ENCODE peak calls at places on chromosome 19, in five cellular contexts. S, Z, N, M and X are unnamed samples.

GRCh38 chr19:7778081-7778480 is 15.0 kb downstream of the CLEC4M start:
- DNase-seq in N (no peak), M (no peak), Z (no peak), S (no peak), X (no peak)

GRCh38 chr19:39631626-39632025 is 24.1 kb upstream of the LGALS16 start:
- DNase-seq in M (no peak), S (no peak), Z (no peak), N (no peak), X (no peak)

GRCh38 chr19:56601375-56601774 is 6.3 kb downstream of the ZNF71 start:
- DNase-seq in M (no peak), Z (no peak), N (no peak), S (no peak), X (no peak)

GRCh38 chr19:18157465-18158063 is 4.6 kb downstream of the PIK3R2 start:
- DNase-seq in N (peak; percentile 13), M (no peak), S (no peak), Z (no peak), X (no peak)

GRCh38 chr19:35013820-35014754 is 14.0 kb downstream of the GRAMD1A start:
- DNase-seq in Z (peak; percentile 70), S (peak; percentile 57), M (no peak), N (peak; percentile 4), X (peak; percentile 88)

GRCh38 chr19:18659281-18660050 is 22.6 kb downstream of the KLHL26 start:
- DNase-seq in S (no peak), N (no peak), Z (no peak), M (peak; percentile 34), X (no peak)

GRCh38 chr19:41064974-41065569 is 23.2 kb upstream of the CYP2A13 start:
- DNase-seq in M (no peak), N (no peak), Z (no peak), S (peak; percentile 42), X (no peak)

GRCh38 chr19:47729799-47730520 is 15.4 kb upstream of the NOP53 start:
- DNase-seq in M (peak; percentile 56), S (peak; percentile 26), Z (no peak), N (peak; percentile 84), X (no peak)

GRCh38 chr19:3483226-3483628 is at the start of gene SMIM44:
- DNase-seq in Z (no peak), S (peak; percentile 68), M (no peak), N (no peak), X (no peak)

GRCh38 chr19:47509973-47510372 is 4.9 kb downstream of the NAPA start:
- DNase-seq in Z (no peak), M (no peak), S (no peak), N (no peak), X (no peak)

GRCh38 chr19:41297628-41298326 is 12.2 kb upstream of the CCDC97 start:
- DNase-seq in M (no peak), S (peak; percentile 44), N (no peak), Z (no peak), X (peak; percentile 39)

GRCh38 chr19:38452430-38453366 is 19.2 kb downstream of the RYR1 start:
- DNase-seq in Z (no peak), S (peak; percentile 21), M (no peak), N (no peak), X (no peak)

GRCh38 chr19:7545295-7545694 is 9.8 kb downstream of the PNPLA6 start:
- DNase-seq in M (no peak), Z (no peak), N (no peak), S (no peak), X (no peak)

GRCh38 chr19:42281175-42282035 is 12.4 kb downstream of the CIC start:
- DNase-seq in M (no peak), N (peak; percentile 81), S (no peak), Z (peak; percentile 22), X (peak; percentile 23)

GRCh38 chr19:16645140-16645539 is 14.8 kb downstream of the SMIM7 start:
- DNase-seq in S (no peak), N (no peak), Z (no peak), M (no peak), X (no peak)

GRCh38 chr19:55173717-55174409 is 6.2 kb downstream of the SYT5 start:
- DNase-seq in Z (no peak), N (peak; percentile 56), S (peak; percentile 25), M (no peak), X (no peak)

GRCh38 chr19:18939922-18940775 is 868 bp downstream of the HOMER3 start:
- DNase-seq in Z (no peak), N (peak; percentile 65), S (no peak), M (peak; percentile 27), X (no peak)

GRCh38 chr19:19444694-19445155 is 39.2 kb downstream of the GATAD2A start:
- DNase-seq in S (peak; percentile 23), N (no peak), Z (no peak), M (no peak), X (no peak)

GRCh38 chr19:35330475-35330874 is 1.5 kb downstream of the CD22 start:
- DNase-seq in S (no peak), M (no peak), N (no peak), Z (no peak), X (no peak)

GRCh38 chr19:42150940-42151339 is 18.7 kb upstream of the POU2F2 start:
- DNase-seq in S (no peak), N (no peak), Z (no peak), M (no peak), X (no peak)

GRCh38 chr19:39524495-39524894 is 8.2 kb downstream of the EID2B start:
- DNase-seq in N (peak; percentile 52), Z (no peak), M (no peak), S (peak; percentile 91), X (no peak)

GRCh38 chr19:38105574-38105973 is 118.4 kb downstream of the DPF1 start:
- DNase-seq in M (no peak), Z (no peak), N (no peak), S (no peak), X (no peak)

GRCh38 chr19:32387701-32388392 is 17.7 kb upstream of the DPY19L3 start:
- DNase-seq in N (no peak), Z (no peak), S (peak; percentile 65), M (no peak), X (no peak)

GRCh38 chr19:16472992-16473391 is 1.2 kb upstream of the EPS15L1 start:
- DNase-seq in S (no peak), M (no peak), N (no peak), Z (no peak), X (no peak)

GRCh38 chr19:32627714-32628253 is 46.8 kb downstream of the PDCD5 start:
- DNase-seq in S (no peak), N (no peak), Z (no peak), M (no peak), X (no peak)

GRCh38 chr19:40689339-40690049 is 957 bp downstream of the NUMBL start:
- DNase-seq in Z (no peak), N (no peak), M (no peak), S (no peak), X (no peak)

GRCh38 chr19:48726573-48726972 is 7.0 kb upstream of the MAMSTR start:
- DNase-seq in S (peak; percentile 19), Z (no peak), M (no peak), N (no peak), X (peak; percentile 73)

GRCh38 chr19:46635920-46636761 is at the start of gene GNG8:
- DNase-seq in Z (peak; percentile 27), N (no peak), M (no peak), S (no peak), X (peak; percentile 61)

GRCh38 chr19:6886272-6886671 is 1.1 kb upstream of the ADGRE1 start:
- DNase-seq in N (no peak), Z (no peak), S (no peak), M (no peak), X (no peak)

GRCh38 chr19:19514881-19515763 is at the start of gene TSSK6:
- DNase-seq in M (no peak), S (no peak), N (no peak), Z (no peak), X (no peak)

GRCh38 chr19:51250786-51251452 is at the start of gene SIGLECL1:
- DNase-seq in N (no peak), S (no peak), M (no peak), Z (no peak), X (no peak)

GRCh38 chr19:1568320-1569019 is at the start of gene MEX3D:
- DNase-seq in Z (peak; percentile 66), M (peak; percentile 57), S (peak; percentile 77), N (peak; percentile 94), X (peak; percentile 80)
- H3K4me3 ChIP-seq in Z (peak within 1 kb of the TSS; percentile 35), M (peak within 1 kb of the TSS; percentile 40), S (peak within 1 kb of the TSS; percentile 65), N (peak within 1 kb of the TSS; percentile 68), X (no peak within 1 kb of the TSS)

GRCh38 chr19:10660346-10660745 is 6.2 kb downstream of the ILF3 start:
- DNase-seq in Z (no peak), N (no peak), S (no peak), M (no peak), X (no peak)
- H3K36me3 ChIP-seq in Z (peaks cover 7% of the 10 kb centered on the region), N (no peaks in the 10 kb centered on the region), S (peaks cover 2% of the 10 kb centered on the region), M (no peaks in the 10 kb centered on the region), X (peaks cover 4% of the 10 kb centered on the region)

GRCh38 chr19:14405758-14406644 is 13.1 kb downstream of the DDX39A start:
- DNase-seq in S (peak; percentile 71), N (peak; percentile 96), M (peak; percentile 81), Z (peak; percentile 80), X (peak; percentile 89)
- H3K4me3 ChIP-seq in S (no peak overlapping the region), N (no peak overlapping the region), M (peak overlapping the region; percentile 7), Z (no peak overlapping the region), X (no peak overlapping the region)

DNA sequence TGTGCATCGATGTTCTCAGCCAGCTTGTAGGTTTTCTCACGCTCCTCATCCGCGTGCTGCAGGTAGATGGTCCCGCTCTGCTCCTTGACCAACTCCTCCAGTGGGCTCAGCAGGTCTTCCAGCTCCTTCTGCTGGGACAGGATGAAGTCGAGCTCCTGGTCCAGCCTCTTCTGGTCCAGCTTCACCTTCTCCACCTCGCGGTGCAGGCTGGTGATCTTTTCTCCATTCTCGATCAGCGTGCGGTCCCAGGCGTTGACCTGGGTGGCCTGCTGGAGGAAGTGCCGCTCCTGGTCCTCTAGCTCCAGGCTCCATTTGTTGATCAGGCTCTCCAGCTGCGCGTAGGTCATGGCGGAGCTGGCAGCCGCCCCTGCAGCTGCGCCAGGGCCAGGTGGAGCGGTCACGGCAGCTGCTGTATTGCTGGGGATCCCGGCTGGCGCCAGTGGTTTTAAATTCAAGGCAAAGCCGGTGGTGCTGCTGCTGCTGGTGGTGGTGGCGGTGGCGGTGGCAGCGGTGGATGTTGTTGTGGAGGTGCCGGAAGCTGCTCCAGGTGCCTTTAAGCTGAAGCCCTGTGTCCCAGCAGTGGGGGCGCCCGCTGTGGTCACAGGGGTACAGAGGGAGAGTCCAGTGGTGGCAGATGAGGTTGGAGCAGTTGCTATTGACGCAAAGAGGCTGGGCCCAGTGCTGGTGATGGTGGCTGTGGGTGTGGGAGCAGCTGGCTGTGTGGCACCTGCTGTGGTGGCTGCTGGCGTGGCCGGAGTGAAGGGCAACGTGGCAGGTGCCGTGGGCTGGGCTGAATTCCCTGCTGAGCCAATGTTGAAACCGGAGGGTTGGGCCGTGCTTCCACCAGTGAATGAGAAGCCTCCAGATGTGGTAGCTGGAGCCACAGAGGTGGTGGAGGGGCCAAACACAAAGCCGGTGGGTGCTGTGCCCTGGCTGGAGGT is 12.1 kb upstream of the IL4I1 start:
- DNase-seq in S (no peak), M (no peak), N (no peak), Z (no peak), X (no peak)
- H3K36me3 ChIP-seq in S (peaks cover 6% of the 10 kb centered on the region), M (no peaks in the 10 kb centered on the region), N (no peaks in the 10 kb centered on the region), Z (peaks cover 41% of the 10 kb centered on the region), X (peaks cover 18% of the 10 kb centered on the region)